ENCODE peak calls at places on chromosome 5, in nine cellular contexts. Z, I, V, L, J, D, C, R and B are unnamed samples.

GRCh38 chr5:77957931-77958476 is 181.9 kb upstream of the TBCA start:
- DNase-seq in Z (no peak), I (no peak), V (peak), L (no peak), J (peak), D (no peak), C (no peak), R (peak), B (no peak)

GRCh38 chr5:57410374-57411320 is 72.0 kb downstream of the ACTBL2 start:
- DNase-seq in Z (no peak), I (no peak), V (no peak), L (no peak), J (no peak), D (no peak), C (no peak), R (no peak), B (no peak)

GRCh38 chr5:56985941-56986630 is 34.2 kb upstream of the MIER3 start:
- DNase-seq in Z (no peak), I (peak), V (peak), L (no peak), J (no peak), D (no peak), C (no peak), R (no peak), B (no peak)

GRCh38 chr5:178129296-178129695 is 1.5 kb upstream of the RMND5B start:
- DNase-seq in Z (no peak), I (no peak), V (no peak), L (no peak), J (no peak), D (no peak), C (peak), R (no peak), B (no peak)

GRCh38 chr5:172864161-172864560 is 30.1 kb downstream of the ERGIC1 start:
- DNase-seq in Z (no peak), I (no peak), V (no peak), L (no peak), J (no peak), D (no peak), C (no peak), R (no peak), B (no peak)

GRCh38 chr5:141003791-141004601 is 37.7 kb downstream of the PCDHAC2 start:
- DNase-seq in Z (no peak), I (no peak), V (peak), L (no peak), J (peak), D (no peak), C (no peak), R (peak), B (no peak)

GRCh38 chr5:55159763-55160492 is at the start of gene GPX8:
- DNase-seq in Z (peak), I (peak), V (peak), L (no peak), J (peak), D (no peak), C (no peak), R (peak), B (no peak)

GRCh38 chr5:82735160-82735789 is 341.9 kb downstream of the TMEM167A start:
- DNase-seq in Z (no peak), I (no peak), V (no peak), L (no peak), J (no peak), D (no peak), C (no peak), R (peak), B (no peak)

GRCh38 chr5:56190500-56190899 is 42.6 kb downstream of the ANKRD55 start:
- DNase-seq in Z (no peak), I (no peak), V (peak), L (no peak), J (no peak), D (no peak), C (no peak), R (peak), B (peak)

GRCh38 chr5:1410156-1411014 is 34.9 kb downstream of the SLC6A3 start:
- DNase-seq in Z (peak), I (no peak), V (no peak), L (no peak), J (no peak), D (no peak), C (peak), R (no peak), B (no peak)

GRCh38 chr5:56979968-56980367 is 28.0 kb upstream of the MIER3 start:
- DNase-seq in Z (no peak), I (no peak), V (no peak), L (no peak), J (no peak), D (no peak), C (no peak), R (no peak), B (no peak)

GRCh38 chr5:16051246-16051645 is 128.3 kb downstream of the MARCHF11 start:
- DNase-seq in Z (no peak), I (no peak), V (peak), L (no peak), J (no peak), D (no peak), C (no peak), R (no peak), B (no peak)

GRCh38 chr5:14180437-14180836 is 37.3 kb downstream of the TRIO start:
- DNase-seq in Z (no peak), I (no peak), V (no peak), L (no peak), J (no peak), D (no peak), C (no peak), R (no peak), B (no peak)

GRCh38 chr5:14178091-14178490 is 34.9 kb downstream of the TRIO start:
- DNase-seq in Z (no peak), I (no peak), V (no peak), L (no peak), J (no peak), D (no peak), C (no peak), R (no peak), B (no peak)

GRCh38 chr5:14177651-14178050 is 34.5 kb downstream of the TRIO start:
- DNase-seq in Z (no peak), I (no peak), V (no peak), L (no peak), J (no peak), D (no peak), C (no peak), R (no peak), B (no peak)

GRCh38 chr5:14179446-14179845 is 36.3 kb downstream of the TRIO start:
- DNase-seq in Z (no peak), I (no peak), V (peak), L (no peak), J (no peak), D (no peak), C (no peak), R (no peak), B (no peak)

GRCh38 chr5:14178671-14179211 is 35.6 kb downstream of the TRIO start:
- DNase-seq in Z (no peak), I (no peak), V (peak), L (no peak), J (peak), D (no peak), C (no peak), R (peak), B (no peak)
- H3K27ac ChIP-seq in Z (no peak), I (no peak), V (peak), L (no peak), J (no peak), D (no peak), C (no peak), R (no peak), B (peak)

GRCh38 chr5:40757400-40757799 is 1.6 kb upstream of the TTC33 start:
- DNase-seq in Z (no peak), I (no peak), V (no peak), L (no peak), J (no peak), D (no peak), C (no peak), R (no peak), B (no peak)

GRCh38 chr5:40762716-40763115 is 7.0 kb upstream of the TTC33 start:
- DNase-seq in Z (no peak), I (no peak), V (peak), L (no peak), J (no peak), D (no peak), C (no peak), R (no peak), B (no peak)
- H3K4me3 ChIP-seq in Z (no peak), I (no peak), V (no peak), L (no peak), J (no peak), D (no peak), C (no peak), R (no peak), B (no peak)

GRCh38 chr5:126801992-126802294 is 25.0 kb downstream of the LMNB1 start:
- DNase-seq in Z (no peak), I (peak), V (peak), L (no peak), J (no peak), D (no peak), C (no peak), R (peak), B (no peak)

GRCh38 chr5:126799780-126800179 is 22.8 kb downstream of the LMNB1 start:
- DNase-seq in Z (no peak), I (no peak), V (no peak), L (no peak), J (no peak), D (no peak), C (no peak), R (no peak), B (no peak)

GRCh38 chr5:126805108-126805507 is 28.2 kb downstream of the LMNB1 start:
- DNase-seq in Z (no peak), I (no peak), V (peak), L (no peak), J (no peak), D (no peak), C (no peak), R (no peak), B (no peak)

DNA sequence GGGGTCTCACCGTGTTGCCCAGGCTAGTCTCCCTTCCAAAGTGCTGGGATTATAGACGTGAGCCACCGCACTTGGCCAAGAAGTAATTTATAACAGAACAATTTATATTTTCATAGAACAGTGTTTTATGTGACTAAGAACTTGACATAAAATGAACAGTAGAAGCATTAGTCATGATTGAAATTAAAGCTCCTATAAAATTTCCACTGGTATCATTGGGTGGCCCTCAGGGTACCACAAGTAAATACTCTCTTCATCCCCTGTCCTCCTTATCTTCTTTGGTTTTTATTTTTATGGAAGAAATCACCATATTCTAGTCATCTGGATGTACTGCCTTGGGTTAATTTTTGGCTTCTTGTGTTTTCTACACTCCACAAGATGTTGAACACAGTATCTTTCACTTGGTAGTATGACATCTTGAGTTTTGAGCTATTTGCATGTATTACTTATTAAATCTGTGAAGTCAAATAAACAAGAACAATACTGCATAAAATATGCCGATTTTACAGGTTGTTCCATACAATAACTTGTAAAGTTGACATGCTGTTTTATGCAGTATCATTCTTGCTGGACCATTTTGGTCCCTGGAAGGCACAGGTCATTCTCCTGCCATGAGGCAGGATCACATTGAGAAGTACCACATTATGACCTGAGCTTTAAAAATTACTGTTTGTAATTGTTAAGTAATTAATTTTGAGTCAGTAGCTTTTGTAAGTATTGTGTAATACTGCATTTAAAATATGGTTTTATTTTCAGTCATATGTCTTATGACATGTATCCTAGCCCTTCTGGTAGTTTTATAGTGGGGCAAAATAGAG is 24.4 kb downstream of the LMNB1 start:
- DNase-seq in Z (no peak), I (no peak), V (peak), L (no peak), J (no peak), D (no peak), C (no peak), R (no peak), B (no peak)
- H3K27ac ChIP-seq in Z (no peak), I (peak), V (no peak), L (no peak), J (no peak), D (no peak), C (no peak), R (no peak), B (no peak)

GRCh38 chr5:119078870-119079269 is 8.0 kb downstream of the DMXL1 start:
- DNase-seq in Z (no peak), I (no peak), V (peak), L (no peak), J (no peak), D (no peak), C (no peak), R (no peak), B (no peak)
- H3K4me3 ChIP-seq in Z (no peak), I (no peak), V (no peak), L (no peak), J (no peak), D (no peak), C (no peak), R (no peak), B (no peak)

DNA sequence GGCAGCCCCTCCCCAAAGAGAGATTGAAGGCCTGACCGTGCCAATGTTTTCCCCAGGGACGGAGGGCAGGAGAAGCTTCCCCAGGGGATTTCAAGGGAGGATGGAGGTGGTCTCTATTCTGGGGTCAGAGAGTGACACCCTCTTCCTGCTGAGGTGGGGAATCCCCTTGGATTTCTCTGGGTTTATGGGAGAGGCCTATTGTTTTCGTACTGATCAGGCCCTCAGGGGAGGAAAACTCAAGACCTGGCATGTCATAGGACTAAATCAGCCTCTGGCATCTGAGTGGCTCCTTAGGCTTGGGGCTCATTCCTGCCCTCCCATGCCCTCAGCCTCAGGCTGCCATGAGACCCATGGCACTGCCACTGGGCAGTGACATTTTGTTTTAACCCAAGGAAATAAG is 44.6 kb downstream of the IRF1 start:
- DNase-seq in Z (no peak), I (no peak), V (no peak), L (no peak), J (no peak), D (no peak), C (no peak), R (no peak), B (peak)
- H3K27ac ChIP-seq in Z (peak), I (no peak), V (peak), L (no peak), J (no peak), D (no peak), C (no peak), R (no peak), B (peak)

GRCh38 chr5:10441083-10441991 is at the start of gene ROPN1L:
- DNase-seq in Z (peak), I (peak), V (peak), L (peak), J (peak), D (no peak), C (peak), R (peak), B (peak)
- H3K4me3 ChIP-seq in Z (peak), I (peak), V (peak), L (peak), J (peak), D (peak), C (peak), R (peak), B (peak)